ENCODE peak calls at places on chromosomes 7 and 10, in four cellular contexts. U is astrocyte of the spinal cord, P is A673, N is HL-60. B is an unnamed sample.
A peak's percentile ranks its signal among the peaks of the same experiment; 100 is the strongest.

GRCh38 chr7:138978541-138979184 is 2.5 kb downstream of the KIAA1549 start:
- DNase-seq in U (no peak), P (no peak), N (no peak), B (no peak)

GRCh38 chr7:17460665-17461064 is 162.2 kb downstream of the AHR start:
- DNase-seq in U (no peak), P (no peak), N (no peak), B (no peak)

GRCh38 chr7:40697653-40698052 is 562.8 kb downstream of the SUGCT start:
- DNase-seq in U (no peak), N (no peak), P (no peak), B (no peak)

GRCh38 chr10:71285180-71285545 is 33.9 kb upstream of the SLC29A3 start:
- DNase-seq in P (peak; percentile 67), N (no peak), U (no peak), B (peak; percentile 76)

GRCh38 chr10:88456730-88457129 is 126.4 kb downstream of the RNLS start:
- DNase-seq in P (no peak), N (peak; percentile 15), U (peak; percentile 44), B (no peak)

GRCh38 chr10:35025916-35026315 is 64.2 kb downstream of the CUL2 start:
- DNase-seq in U (peak; percentile 55), N (no peak), P (no peak), B (no peak)

GRCh38 chr7:158278745-158279320 is 308.8 kb downstream of the PTPRN2 start:
- DNase-seq in P (no peak), N (no peak), U (no peak), B (no peak)

GRCh38 chr7:4185136-4185535 is 497.0 kb upstream of the FOXK1 start:
- DNase-seq in N (no peak), P (no peak), U (no peak), B (no peak)

GRCh38 chr7:45670227-45670626 is 96.1 kb downstream of the ADCY1 start:
- DNase-seq in P (no peak), N (no peak), U (no peak), B (no peak)

GRCh38 chr7:132578826-132579225 is 2.6 kb upstream of the PLXNA4 start:
- DNase-seq in U (no peak), N (no peak), P (no peak), B (no peak)

GRCh38 chr10:132248455-132249231 is 59.1 kb downstream of the STK32C start:
- DNase-seq in P (peak; percentile 59), N (peak; percentile 17), U (no peak), B (peak; percentile 46)

GRCh38 chr7:153886506-153887391 is 165.4 kb upstream of the DPP6 start:
- DNase-seq in U (peak; percentile 0), P (no peak), N (no peak), B (no peak)

GRCh38 chr10:2920166-2920565 is 147.2 kb upstream of the PFKP start:
- DNase-seq in P (no peak), U (no peak), N (no peak), B (no peak)

GRCh38 chr10:119309423-119309770 is 102.0 kb downstream of the GRK5 start:
- DNase-seq in N (no peak), U (no peak), P (no peak), B (no peak)

GRCh38 chr7:2775376-2775775 is 68.7 kb downstream of the GNA12 start:
- DNase-seq in P (no peak), N (no peak), U (no peak), B (no peak)

GRCh38 chr7:2175091-2175490 is 57.7 kb downstream of the MAD1L1 start:
- DNase-seq in P (no peak), U (no peak), N (no peak), B (no peak)

GRCh38 chr10:52682766-52683165 is 89.8 kb downstream of the MBL2 start:
- DNase-seq in N (no peak), U (no peak), P (no peak), B (no peak)

DNA sequence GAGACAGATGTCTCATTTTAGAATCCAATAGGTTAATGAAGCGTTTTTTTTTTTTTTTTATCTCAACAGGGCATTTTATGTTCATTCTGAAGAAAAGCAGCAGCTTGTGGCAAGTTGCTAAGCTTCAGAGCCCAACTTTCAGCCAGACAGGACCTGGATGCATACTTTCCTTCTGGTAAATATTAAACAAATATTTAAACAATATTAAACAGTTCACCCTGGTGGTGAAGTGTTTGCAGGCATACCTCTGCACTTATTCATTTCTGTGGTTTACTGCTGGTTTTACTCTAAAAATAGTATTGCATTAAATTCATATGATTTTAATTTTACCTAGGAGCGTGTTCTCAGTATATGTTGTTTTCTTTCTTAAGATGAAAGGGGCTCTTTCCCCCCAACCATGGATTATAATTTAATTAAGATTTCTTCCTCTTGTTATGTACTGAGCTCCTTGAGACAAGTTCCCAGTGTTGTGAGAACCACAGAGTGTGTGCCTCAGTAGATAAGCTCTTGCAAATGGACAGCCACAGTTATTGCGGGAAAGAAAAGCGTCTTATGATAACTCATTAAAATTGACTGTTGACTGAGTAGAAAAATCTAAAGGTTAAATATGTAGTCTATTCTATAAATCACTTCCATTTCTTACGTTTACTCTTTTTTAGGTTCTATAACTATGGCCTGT is 155.8 kb downstream of the MALRD1 start:
- DNase-seq in N (no peak), U (no peak), P (no peak), B (no peak)
- H3K4me3 ChIP-seq in N (no peak overlapping the region), U (no peak overlapping the region), P (no peak overlapping the region), B (no peak overlapping the region)

GRCh38 chr10:86962136-86962980 is 4.0 kb downstream of the SNCG start:
- DNase-seq in U (no peak), P (no peak), N (no peak), B (no peak)
- H3K4me3 ChIP-seq in U (no peak overlapping the region), P (no peak overlapping the region), N (no peak overlapping the region), B (no peak overlapping the region)

GRCh38 chr10:15440204-15440711 is 69.2 kb upstream of the FAM171A1 start:
- DNase-seq in N (no peak), P (no peak), U (no peak), B (no peak)
- H3K4me3 ChIP-seq in N (no peak overlapping the region), P (no peak overlapping the region), U (no peak overlapping the region), B (no peak overlapping the region)

GRCh38 chr10:122475130-122475529 is 13.8 kb downstream of the HTRA1 start:
- DNase-seq in P (no peak), U (no peak), N (no peak), B (no peak)

GRCh38 chr10:122475581-122475980 is 14.2 kb downstream of the HTRA1 start:
- DNase-seq in N (no peak), U (peak; percentile 44), P (no peak), B (peak; percentile 65)

GRCh38 chr10:122474145-122474739 is 12.9 kb downstream of the HTRA1 start:
- DNase-seq in N (no peak), U (no peak), P (no peak), B (no peak)

GRCh38 chr10:122471531-122472177 is 10.3 kb downstream of the HTRA1 start:
- DNase-seq in P (no peak), N (no peak), U (no peak), B (no peak)

GRCh38 chr10:122473116-122473515 is 11.8 kb downstream of the HTRA1 start:
- DNase-seq in N (no peak), P (no peak), U (no peak), B (no peak)
- H3K4me3 ChIP-seq in N (no peak overlapping the region), P (no peak overlapping the region), U (no peak overlapping the region), B (no peak overlapping the region)

GRCh38 chr10:21452203-21452602 is 73.3 kb downstream of the SKIDA1 start:
- DNase-seq in P (no peak), U (no peak), N (no peak), B (no peak)

GRCh38 chr10:21458496-21458895 is 67.0 kb downstream of the SKIDA1 start:
- DNase-seq in P (no peak), N (no peak), U (no peak), B (no peak)

GRCh38 chr10:21456160-21456559 is 69.3 kb downstream of the SKIDA1 start:
- DNase-seq in P (no peak), N (no peak), U (no peak), B (no peak)
- H3K4me3 ChIP-seq in P (no peak overlapping the region), N (no peak overlapping the region), U (no peak overlapping the region), B (no peak overlapping the region)

DNA sequence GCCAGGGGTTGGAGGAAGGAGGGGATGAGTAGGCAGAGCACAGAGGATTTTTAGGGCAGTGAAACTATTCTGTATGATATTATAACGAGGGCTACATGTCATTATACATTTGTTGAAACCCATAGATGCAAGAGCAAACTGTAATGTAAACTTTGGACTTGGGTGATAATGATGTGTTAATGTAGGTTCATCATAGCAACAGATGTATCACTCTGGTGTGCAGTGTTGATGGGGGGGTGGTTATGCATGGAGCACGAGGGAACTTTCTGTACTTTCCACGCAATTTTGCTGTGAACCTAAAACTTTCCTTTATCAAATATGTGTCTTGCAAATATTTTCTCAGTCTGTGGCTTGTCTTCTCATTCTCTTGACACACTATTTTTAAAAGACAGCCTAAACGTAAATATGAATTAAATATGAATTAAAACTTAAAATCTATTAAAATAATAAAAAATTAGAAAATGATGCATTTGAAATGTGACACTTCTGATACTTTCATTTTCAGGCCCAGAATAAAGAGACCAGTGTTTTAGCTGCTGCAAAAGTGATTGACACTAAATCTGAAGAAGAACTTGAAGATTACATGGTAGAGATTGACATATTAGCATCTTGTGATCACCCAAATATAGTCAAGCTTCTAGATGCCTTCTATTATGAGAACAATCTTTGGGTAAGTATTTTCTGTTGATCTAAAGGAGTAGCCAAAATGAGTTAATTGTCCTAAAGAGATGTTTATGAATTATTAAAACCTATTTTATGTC is 23.4 kb downstream of the SLK start:
- DNase-seq in P (no peak), U (no peak), N (no peak), B (no peak)
- H3K4me3 ChIP-seq in P (no peak overlapping the region), U (no peak overlapping the region), N (no peak overlapping the region), B (no peak overlapping the region)

GRCh38 chr10:80486785-80487421 is 32.8 kb downstream of the TSPAN14 start:
- DNase-seq in P (no peak), N (no peak), U (no peak), B (no peak)

GRCh38 chr10:80487422-80487785 is 33.3 kb downstream of the TSPAN14 start:
- DNase-seq in U (no peak), N (no peak), P (no peak), B (no peak)

GRCh38 chr10:80485410-80486135 is 31.5 kb downstream of the TSPAN14 start:
- DNase-seq in P (no peak), U (no peak), N (peak; percentile 94), B (no peak)

GRCh38 chr10:80484677-80485409 is 30.7 kb downstream of the TSPAN14 start:
- DNase-seq in U (no peak), N (no peak), P (no peak), B (no peak)

DNA sequence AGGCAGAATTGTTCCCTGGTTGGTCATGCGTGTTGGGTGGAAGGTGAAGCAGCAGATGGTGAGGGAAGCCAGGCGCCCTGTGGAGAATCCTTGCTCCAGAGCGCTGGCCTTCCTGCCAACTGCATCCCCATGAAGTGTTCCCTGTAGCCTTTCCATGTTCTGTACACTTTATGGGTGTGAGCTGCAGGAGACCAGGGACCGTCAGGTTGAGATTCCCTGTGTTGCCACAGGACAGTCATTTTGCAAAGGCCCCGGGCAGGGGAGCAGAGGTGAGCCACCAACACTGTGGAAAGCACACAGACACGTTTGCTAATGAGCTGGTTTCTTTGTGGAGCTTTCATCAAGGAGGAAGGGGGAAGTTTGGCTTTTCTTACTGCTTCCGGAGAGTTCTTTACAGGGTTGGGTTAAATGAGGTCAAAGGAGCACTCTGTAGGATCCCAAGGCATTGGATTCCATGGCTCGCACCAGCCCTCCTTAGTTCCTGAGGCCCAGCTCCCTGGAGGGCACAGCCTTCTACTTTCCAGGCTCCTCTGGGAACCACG is 32.1 kb downstream of the TSPAN14 start:
- DNase-seq in P (no peak), U (no peak), N (peak; percentile 59), B (no peak)
- H3K4me3 ChIP-seq in P (no peak overlapping the region), U (no peak overlapping the region), N (no peak overlapping the region), B (no peak overlapping the region)